ENCODE peak calls at places on chromosomes 11 and 22, in four cellular contexts. One of them, this sample, is unnamed.

GRCh38 chr11:86999859-87000753 is 37.6 kb upstream of the TMEM135 start:
- DNase-seq in astrocyte of the cerebellum: peak; percentile 20
- DNase-seq in fibroblast of lung: peak; percentile 64
- DNase-seq in A673: peak; percentile 49
- DNase-seq in this sample: peak; percentile 37

GRCh38 chr22:22836635-22837034 is 51.0 kb upstream of the IGLL5 start:
- DNase-seq in fibroblast of lung: no peak
- DNase-seq in A673: no peak
- DNase-seq in astrocyte of the cerebellum: no peak
- DNase-seq in this sample: no peak

GRCh38 chr11:11211888-11212287 is 141.2 kb downstream of the CSNK2A3 start:
- DNase-seq in fibroblast of lung: no peak
- DNase-seq in A673: no peak
- DNase-seq in astrocyte of the cerebellum: no peak
- DNase-seq in this sample: no peak

GRCh38 chr11:73384871-73385692 is 8.9 kb downstream of the RELT start:
- DNase-seq in fibroblast of lung: no peak
- DNase-seq in A673: no peak
- DNase-seq in astrocyte of the cerebellum: no peak
- DNase-seq in this sample: no peak

GRCh38 chr11:108698844-108699642 is 34.2 kb downstream of the DDX10 start:
- DNase-seq in astrocyte of the cerebellum: no peak
- DNase-seq in fibroblast of lung: peak; percentile 41
- DNase-seq in A673: no peak
- DNase-seq in this sample: no peak

GRCh38 chr22:27580311-27580897 is 221.2 kb downstream of the MN1 start:
- DNase-seq in fibroblast of lung: no peak
- DNase-seq in A673: no peak
- DNase-seq in astrocyte of the cerebellum: no peak
- DNase-seq in this sample: no peak

GRCh38 chr11:70064011-70064725 is 13.9 kb upstream of the ANO1 start:
- DNase-seq in A673: no peak
- DNase-seq in fibroblast of lung: no peak
- DNase-seq in astrocyte of the cerebellum: no peak
- DNase-seq in this sample: no peak

GRCh38 chr11:25775608-25776007 is 556.3 kb upstream of the ANO3 start:
- DNase-seq in A673: no peak
- DNase-seq in astrocyte of the cerebellum: no peak
- DNase-seq in fibroblast of lung: no peak
- DNase-seq in this sample: no peak

GRCh38 chr11:10139656-10140055 is 154.4 kb downstream of the SBF2 start:
- DNase-seq in fibroblast of lung: peak; percentile 91
- DNase-seq in A673: peak; percentile 58
- DNase-seq in astrocyte of the cerebellum: peak; percentile 63
- DNase-seq in this sample: peak; percentile 82

GRCh38 chr11:35997908-35998307 is 54.0 kb downstream of the LDLRAD3 start:
- DNase-seq in A673: no peak
- DNase-seq in fibroblast of lung: no peak
- DNase-seq in astrocyte of the cerebellum: no peak
- DNase-seq in this sample: no peak

GRCh38 chr11:76074178-76075112 is 131.9 kb downstream of the WNT11 start:
- DNase-seq in fibroblast of lung: peak; percentile 68
- DNase-seq in A673: peak; percentile 61
- DNase-seq in astrocyte of the cerebellum: no peak
- DNase-seq in this sample: no peak

GRCh38 chr11:103927535-103927934 is 108.9 kb upstream of the DDI1 start:
- DNase-seq in A673: peak; percentile 30
- DNase-seq in astrocyte of the cerebellum: no peak
- DNase-seq in fibroblast of lung: no peak
- DNase-seq in this sample: no peak

GRCh38 chr22:49446145-49446758 is 381.4 kb downstream of the BRD1 start:
- DNase-seq in A673: no peak
- DNase-seq in fibroblast of lung: no peak
- DNase-seq in astrocyte of the cerebellum: no peak
- DNase-seq in this sample: no peak

GRCh38 chr11:107563702-107564101 is 1.8 kb downstream of the ALKBH8 start:
- DNase-seq in fibroblast of lung: peak; percentile 62
- DNase-seq in astrocyte of the cerebellum: peak; percentile 28
- DNase-seq in A673: peak; percentile 81
- DNase-seq in this sample: no peak

GRCh38 chr11:10592331-10592730 is 23.9 kb upstream of the LYVE1 start:
- DNase-seq in fibroblast of lung: peak; percentile 97
- DNase-seq in astrocyte of the cerebellum: peak; percentile 75
- DNase-seq in A673: peak; percentile 64
- DNase-seq in this sample: peak; percentile 34

GRCh38 chr11:125262194-125262824 is 97.8 kb downstream of the PKNOX2 start:
- DNase-seq in astrocyte of the cerebellum: no peak
- DNase-seq in A673: no peak
- DNase-seq in fibroblast of lung: peak; percentile 35
- DNase-seq in this sample: no peak

GRCh38 chr11:19646921-19647320 is 65.7 kb upstream of the NAV2 start:
- DNase-seq in fibroblast of lung: peak; percentile 95
- DNase-seq in astrocyte of the cerebellum: peak; percentile 97
- DNase-seq in A673: no peak
- DNase-seq in this sample: no peak

GRCh38 chr22:25082096-25082495 is 117.6 kb upstream of the CRYBB3 start:
- DNase-seq in astrocyte of the cerebellum: no peak
- DNase-seq in A673: no peak
- DNase-seq in fibroblast of lung: no peak
- DNase-seq in this sample: no peak

GRCh38 chr22:31350410-31350863 is 4.3 kb upstream of the PATZ1 start:
- DNase-seq in fibroblast of lung: no peak
- DNase-seq in astrocyte of the cerebellum: no peak
- DNase-seq in A673: peak; percentile 38
- DNase-seq in this sample: no peak

GRCh38 chr11:88801484-88802123 is 264.2 kb downstream of the GRM5 start:
- DNase-seq in fibroblast of lung: no peak
- DNase-seq in A673: no peak
- DNase-seq in astrocyte of the cerebellum: no peak
- DNase-seq in this sample: no peak

GRCh38 chr11:75031224-75031753 is 42.6 kb downstream of the NEU3 start:
- DNase-seq in astrocyte of the cerebellum: no peak
- DNase-seq in A673: no peak
- DNase-seq in fibroblast of lung: peak; percentile 89
- DNase-seq in this sample: peak; percentile 64

GRCh38 chr11:69337211-69337721 is 43.3 kb downstream of the MYEOV start:
- DNase-seq in astrocyte of the cerebellum: no peak
- DNase-seq in fibroblast of lung: peak; percentile 67
- DNase-seq in A673: no peak
- DNase-seq in this sample: no peak

GRCh38 chr22:22746963-22747933 is 102.8 kb downstream of the GGTLC2 start:
- DNase-seq in astrocyte of the cerebellum: no peak
- DNase-seq in A673: no peak
- DNase-seq in fibroblast of lung: no peak
- DNase-seq in this sample: no peak

GRCh38 chr11:84720706-84721402 is 906.3 kb downstream of the DLG2 start:
- DNase-seq in A673: peak; percentile 54
- DNase-seq in fibroblast of lung: peak; percentile 12
- DNase-seq in astrocyte of the cerebellum: no peak
- DNase-seq in this sample: no peak

GRCh38 chr11:66313321-66314185 is 3.3 kb downstream of the CD248 start:
- DNase-seq in astrocyte of the cerebellum: no peak
- DNase-seq in fibroblast of lung: peak; percentile 13
- DNase-seq in A673: no peak
- DNase-seq in this sample: no peak

GRCh38 chr11:6594142-6594768 is 9.2 kb downstream of the RRP8 start:
- DNase-seq in astrocyte of the cerebellum: no peak
- DNase-seq in fibroblast of lung: no peak
- DNase-seq in A673: no peak
- DNase-seq in this sample: no peak

GRCh38 chr22:26986051-26986881 is 328.9 kb downstream of the MIAT start:
- DNase-seq in A673: peak; percentile 63
- DNase-seq in fibroblast of lung: peak; percentile 74
- DNase-seq in astrocyte of the cerebellum: no peak
- DNase-seq in this sample: peak; percentile 76

GRCh38 chr11:84747871-84748270 is 879.3 kb downstream of the DLG2 start:
- DNase-seq in A673: no peak
- DNase-seq in astrocyte of the cerebellum: no peak
- DNase-seq in fibroblast of lung: no peak
- DNase-seq in this sample: no peak

GRCh38 chr11:122207921-122208764 is 92.1 kb upstream of the BLID start:
- DNase-seq in fibroblast of lung: peak; percentile 88
- DNase-seq in A673: no peak
- DNase-seq in astrocyte of the cerebellum: no peak
- DNase-seq in this sample: no peak

GRCh38 chr11:2142762-2143202 is 3.6 kb upstream of the IGF2 start:
- DNase-seq in astrocyte of the cerebellum: no peak
- DNase-seq in fibroblast of lung: peak; percentile 22
- DNase-seq in A673: no peak
- DNase-seq in this sample: no peak

GRCh38 chr11:129416080-129416820 is 40.6 kb downstream of the BARX2 start:
- DNase-seq in astrocyte of the cerebellum: no peak
- DNase-seq in A673: no peak
- DNase-seq in fibroblast of lung: no peak
- DNase-seq in this sample: no peak

GRCh38 chr11:117328414-117329010 is 858 bp downstream of the CEP164 start:
- DNase-seq in fibroblast of lung: peak; percentile 56
- DNase-seq in astrocyte of the cerebellum: peak; percentile 23
- DNase-seq in A673: no peak
- DNase-seq in this sample: peak; percentile 21

GRCh38 chr22:20455709-20456063 is 18.1 kb upstream of the SCARF2 start:
- DNase-seq in astrocyte of the cerebellum: no peak
- DNase-seq in A673: no peak
- DNase-seq in fibroblast of lung: peak; percentile 51
- DNase-seq in this sample: no peak
- H3K4me3 ChIP-seq in astrocyte of the cerebellum: no peak overlapping the region
- H3K4me3 ChIP-seq in A673: no peak overlapping the region
- H3K4me3 ChIP-seq in fibroblast of lung: no peak overlapping the region
- H3K4me3 ChIP-seq in this sample: no peak overlapping the region

GRCh38 chr22:17921871-17922821 is 102.2 kb downstream of the MICAL3 start:
- DNase-seq in A673: no peak
- DNase-seq in astrocyte of the cerebellum: no peak
- DNase-seq in fibroblast of lung: peak; percentile 42
- DNase-seq in this sample: no peak

GRCh38 chr22:17920992-17921650 is 103.2 kb downstream of the MICAL3 start:
- DNase-seq in A673: no peak
- DNase-seq in fibroblast of lung: no peak
- DNase-seq in astrocyte of the cerebellum: no peak
- DNase-seq in this sample: no peak

GRCh38 chr22:17918840-17919239 is 105.5 kb downstream of the MICAL3 start:
- DNase-seq in fibroblast of lung: peak; percentile 76
- DNase-seq in A673: no peak
- DNase-seq in astrocyte of the cerebellum: no peak
- DNase-seq in this sample: no peak

GRCh38 chr22:17919276-17920144 is 104.9 kb downstream of the MICAL3 start:
- DNase-seq in A673: no peak
- DNase-seq in astrocyte of the cerebellum: no peak
- DNase-seq in fibroblast of lung: no peak
- DNase-seq in this sample: no peak

DNA sequence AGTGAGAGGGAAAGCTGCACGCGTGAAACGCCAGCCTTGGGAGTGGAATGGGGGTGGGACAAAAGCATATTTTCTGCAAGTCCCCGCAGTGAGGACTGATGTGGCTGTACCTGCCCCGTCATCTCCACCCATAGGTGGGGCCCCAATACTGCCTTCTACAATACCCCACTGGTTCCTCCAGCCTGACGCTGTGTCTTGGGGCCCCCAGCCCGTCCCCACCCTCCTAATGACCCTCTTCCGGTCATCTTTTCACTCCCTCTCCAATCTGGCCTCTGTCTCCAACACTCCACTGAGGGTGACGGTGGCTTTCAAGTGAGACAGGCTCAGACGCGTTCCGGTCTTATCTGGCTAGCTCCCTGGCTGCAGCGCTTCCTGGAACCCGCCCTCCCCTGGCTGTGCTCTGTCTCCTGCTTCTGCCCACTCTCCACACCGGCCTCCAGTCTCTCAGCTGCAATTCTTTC is 104.2 kb downstream of the MICAL3 start:
- DNase-seq in astrocyte of the cerebellum: no peak
- DNase-seq in A673: no peak
- DNase-seq in fibroblast of lung: peak; percentile 76
- DNase-seq in this sample: no peak
- TF ChIP-seq CTCF in astrocyte of the cerebellum: no peak
- TF ChIP-seq CTCF in A673: no peak
- TF ChIP-seq CTCF in fibroblast of lung: no peak
- TF ChIP-seq CTCF in this sample: no peak

GRCh38 chr22:46009730-46010129 is 32.8 kb upstream of the WNT7B start:
- DNase-seq in astrocyte of the cerebellum: no peak
- DNase-seq in fibroblast of lung: no peak
- DNase-seq in A673: no peak
- DNase-seq in this sample: no peak

GRCh38 chr22:46012182-46012880 is 35.4 kb upstream of the WNT7B start:
- DNase-seq in astrocyte of the cerebellum: no peak
- DNase-seq in fibroblast of lung: no peak
- DNase-seq in A673: no peak
- DNase-seq in this sample: no peak

GRCh38 chr22:46010177-46010867 is 33.4 kb upstream of the WNT7B start:
- DNase-seq in A673: no peak
- DNase-seq in fibroblast of lung: peak; percentile 88
- DNase-seq in astrocyte of the cerebellum: no peak
- DNase-seq in this sample: no peak

GRCh38 chr22:46011627-46012181 is 34.7 kb upstream of the WNT7B start:
- DNase-seq in astrocyte of the cerebellum: no peak
- DNase-seq in fibroblast of lung: peak; percentile 75
- DNase-seq in A673: no peak
- DNase-seq in this sample: no peak

GRCh38 chr22:46010951-46011626 is 34.1 kb upstream of the WNT7B start:
- DNase-seq in astrocyte of the cerebellum: no peak
- DNase-seq in A673: no peak
- DNase-seq in fibroblast of lung: no peak
- DNase-seq in this sample: no peak
- H3K4me3 ChIP-seq in astrocyte of the cerebellum: no peak overlapping the region
- H3K4me3 ChIP-seq in A673: no peak overlapping the region
- H3K4me3 ChIP-seq in fibroblast of lung: no peak overlapping the region
- H3K4me3 ChIP-seq in this sample: no peak overlapping the region

GRCh38 chr11:44464741-44465140 is 100.7 kb upstream of the CD82 start:
- DNase-seq in A673: no peak
- DNase-seq in fibroblast of lung: no peak
- DNase-seq in astrocyte of the cerebellum: no peak
- DNase-seq in this sample: no peak
- TF ChIP-seq CTCF in A673: peak; percentile 32
- TF ChIP-seq CTCF in fibroblast of lung: no peak
- TF ChIP-seq CTCF in astrocyte of the cerebellum: no peak
- TF ChIP-seq CTCF in this sample: peak; percentile 2

DNA sequence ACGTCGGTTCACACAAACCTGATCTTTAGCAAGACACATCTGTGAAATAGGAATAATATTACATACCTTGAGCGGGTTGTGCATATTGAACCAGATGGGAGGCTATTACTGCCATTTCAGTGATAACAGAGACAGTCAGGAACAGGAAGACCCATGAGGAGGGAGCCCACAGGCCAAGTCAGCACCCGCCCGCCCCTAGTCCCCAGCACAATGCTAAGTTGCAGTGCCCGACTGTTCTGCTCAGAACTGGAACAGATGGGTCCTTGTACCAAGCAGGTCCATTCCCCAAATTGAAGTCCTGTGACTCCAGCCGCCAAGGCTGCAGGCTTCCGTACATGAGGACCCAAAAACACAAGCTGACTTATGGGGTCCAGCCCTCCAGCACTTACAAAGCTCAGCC is 9.3 kb downstream of the CXCR5 start:
- DNase-seq in astrocyte of the cerebellum: no peak
- DNase-seq in fibroblast of lung: no peak
- DNase-seq in A673: no peak
- DNase-seq in this sample: no peak
- H3K4me3 ChIP-seq in astrocyte of the cerebellum: no peak overlapping the region
- H3K4me3 ChIP-seq in fibroblast of lung: no peak overlapping the region
- H3K4me3 ChIP-seq in A673: no peak overlapping the region
- H3K4me3 ChIP-seq in this sample: no peak overlapping the region

GRCh38 chr11:128204898-128205297 is 382.5 kb downstream of the ETS1 start:
- DNase-seq in astrocyte of the cerebellum: no peak
- DNase-seq in A673: no peak
- DNase-seq in fibroblast of lung: no peak
- DNase-seq in this sample: peak; percentile 34
- TF ChIP-seq CTCF in astrocyte of the cerebellum: no peak
- TF ChIP-seq CTCF in A673: no peak
- TF ChIP-seq CTCF in fibroblast of lung: no peak
- TF ChIP-seq CTCF in this sample: peak; percentile 5

This sample was measured in retinal pigment epithelial cell.